ENCODE peak calls at places on chromosomes 13 and 19, in six cellular contexts. P is glutamatergic neuron, A is mucosa of descending colon, R is right lobe of liver, V is fibroblast of pulmonary artery, W is K562. U is an unnamed sample.

GRCh38 chr13:52615817-52616216 is 26.4 kb upstream of the HNRNPA1L2 start:
- DNase-seq in P (no peak), A (no peak), R (no peak), V (no peak), W (peak; percentile 9), U (no peak)

GRCh38 chr19:13260883-13261653 is 110.9 kb downstream of the IER2 start:
- DNase-seq in P (no peak), A (peak; percentile 8), R (no peak), V (peak; percentile 68), W (peak; percentile 65), U (no peak)

GRCh38 chr13:42049454-42049780 is 969 bp downstream of the DGKH start:
- DNase-seq in P (no peak), A (no peak), R (no peak), V (no peak), W (no peak), U (no peak)

GRCh38 chr13:70218618-70219017 is 110.4 kb upstream of the KLHL1 start:
- DNase-seq in P (no peak), A (no peak), R (no peak), V (no peak), W (no peak), U (no peak)

GRCh38 chr19:29537601-29538000 is 11.8 kb downstream of the VSTM2B start:
- DNase-seq in P (no peak), A (no peak), R (peak; percentile 25), V (no peak), W (no peak), U (no peak)

GRCh38 chr13:51093574-51093973 is 17.5 kb downstream of the C13orf42 start:
- DNase-seq in P (no peak), A (no peak), R (no peak), V (no peak), W (no peak), U (no peak)

GRCh38 chr19:8158411-8159074 is 9.2 kb upstream of the FBN3 start:
- DNase-seq in P (no peak), A (peak; percentile 65), R (no peak), V (peak; percentile 91), W (peak; percentile 88), U (peak; percentile 75)

GRCh38 chr13:113398963-113399754 is 35.2 kb upstream of the GRTP1 start:
- DNase-seq in P (no peak), A (no peak), R (peak; percentile 41), V (no peak), W (no peak), U (peak; percentile 29)

GRCh38 chr19:2042485-2043268 is 8.4 kb downstream of the MKNK2 start:
- DNase-seq in P (peak; percentile 18), A (peak; percentile 61), R (peak; percentile 78), V (no peak), W (no peak), U (no peak)

GRCh38 chr19:37692956-37693660 is 26.5 kb downstream of the ZNF607 start:
- DNase-seq in P (no peak), A (no peak), R (no peak), V (no peak), W (peak; percentile 23), U (no peak)

GRCh38 chr19:6108721-6109633 is 1.3 kb downstream of the RFX2 start:
- DNase-seq in P (peak; percentile 28), A (peak; percentile 76), R (no peak), V (peak; percentile 75), W (peak; percentile 73), U (peak; percentile 37)

GRCh38 chr19:38665950-38666661 is 18.7 kb downstream of the ACTN4 start:
- DNase-seq in P (no peak), A (peak; percentile 59), R (no peak), V (peak; percentile 84), W (no peak), U (peak; percentile 91)

GRCh38 chr13:85900521-85900920 is 101.3 kb upstream of the SLITRK6 start:
- DNase-seq in P (no peak), A (no peak), R (no peak), V (no peak), W (no peak), U (no peak)

GRCh38 chr13:85896516-85897450 is 97.6 kb upstream of the SLITRK6 start:
- DNase-seq in P (no peak), A (no peak), R (no peak), V (no peak), W (no peak), U (peak; percentile 29)
- TF ChIP-seq CTCF in P (peak; percentile 40), A (no peak), R (peak; percentile 22), V (no peak), W (no peak), U (peak; percentile 62)

GRCh38 chr19:49570997-49571676 is 9.2 kb downstream of the NOSIP start:
- DNase-seq in P (peak; percentile 47), A (peak; percentile 83), R (no peak), V (no peak), W (peak; percentile 64), U (peak; percentile 67)
- TF ChIP-seq CTCF in P (no peak), A (no peak), R (peak; percentile 41), V (no peak), W (peak; percentile 59), U (peak; percentile 19)

DNA sequence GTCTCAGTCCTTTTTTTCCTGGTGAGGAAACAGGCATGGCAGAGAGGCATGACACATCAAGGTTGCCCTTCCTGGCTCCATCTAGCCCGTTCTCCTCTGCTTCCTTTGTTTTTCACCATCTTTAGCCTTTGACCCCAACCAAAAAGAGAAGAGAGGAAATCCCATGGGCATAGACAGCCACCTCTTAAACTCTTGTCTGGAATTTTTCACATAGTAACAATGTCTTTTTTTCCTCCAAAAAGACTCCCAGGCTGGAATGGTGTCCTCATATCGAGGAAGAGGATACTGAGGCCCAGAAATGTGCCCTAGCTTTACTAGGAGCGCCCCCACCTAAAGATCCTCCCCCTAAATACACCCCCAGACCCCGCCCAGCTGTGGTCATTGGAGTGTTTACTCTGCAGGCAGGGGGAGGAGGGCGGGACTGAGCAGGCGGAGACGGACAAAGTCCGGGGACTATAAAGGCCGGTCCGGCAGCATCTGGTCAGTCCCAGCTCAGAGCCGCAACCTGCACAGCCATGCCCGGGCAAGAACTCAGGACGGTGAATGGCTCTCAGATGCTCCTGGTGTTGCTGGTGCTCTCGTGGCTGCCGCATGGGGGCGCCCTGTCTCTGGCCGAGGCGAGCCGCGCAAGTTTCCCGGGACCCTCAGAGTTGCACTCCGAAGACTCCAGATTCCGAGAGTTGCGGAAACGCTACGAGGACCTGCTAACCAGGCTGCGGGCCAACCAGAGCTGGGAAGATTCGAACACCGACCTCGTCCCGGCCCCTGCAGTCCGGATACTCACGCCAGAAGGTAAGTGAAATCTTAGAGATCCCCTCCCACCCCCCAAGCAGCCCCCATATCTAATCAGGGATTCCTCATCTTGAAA is at the start of gene GDF15:
- DNase-seq in P (peak; percentile 58), A (peak; percentile 97), R (peak; percentile 97), V (peak; percentile 94), W (peak; percentile 98), U (peak; percentile 94)
- TF ChIP-seq CTCF in P (peak; percentile 31), A (peak; percentile 78), R (peak; percentile 72), V (peak; percentile 61), W (peak; percentile 92), U (peak; percentile 90)

GRCh38 chr19:57611113-57611512 is 2.9 kb upstream of the ZNF134 start:
- DNase-seq in P (no peak), A (no peak), R (no peak), V (no peak), W (no peak), U (no peak)

GRCh38 chr19:57615346-57615745 is 1.3 kb downstream of the ZNF134 start:
- DNase-seq in P (no peak), A (no peak), R (no peak), V (no peak), W (no peak), U (no peak)

GRCh38 chr19:57613941-57614743 is at the start of gene ZNF134:
- DNase-seq in P (peak; percentile 94), A (peak; percentile 97), R (peak; percentile 96), V (peak; percentile 92), W (peak; percentile 94), U (peak; percentile 94)
- TF ChIP-seq CTCF in P (no peak), A (no peak), R (no peak), V (peak; percentile 8), W (no peak), U (no peak)

GRCh38 chr19:9961103-9961502 is 24.8 kb upstream of the OLFM2 start:
- DNase-seq in P (no peak), A (no peak), R (no peak), V (no peak), W (no peak), U (no peak)
- TF ChIP-seq CTCF in P (no peak), A (no peak), R (no peak), V (no peak), W (no peak), U (no peak)

GRCh38 chr13:74063533-74064100 is 70.6 kb downstream of the KLF12 start:
- DNase-seq in P (no peak), A (no peak), R (no peak), V (no peak), W (no peak), U (no peak)

GRCh38 chr13:74066937-74067336 is 67.3 kb downstream of the KLF12 start:
- DNase-seq in P (no peak), A (no peak), R (no peak), V (no peak), W (no peak), U (no peak)

GRCh38 chr13:74064805-74065204 is 69.4 kb downstream of the KLF12 start:
- DNase-seq in P (no peak), A (no peak), R (no peak), V (no peak), W (no peak), U (no peak)

GRCh38 chr13:74062933-74063332 is 71.3 kb downstream of the KLF12 start:
- DNase-seq in P (no peak), A (peak; percentile 19), R (no peak), V (peak; percentile 69), W (no peak), U (no peak)

GRCh38 chr13:74061939-74062595 is 72.1 kb downstream of the KLF12 start:
- DNase-seq in P (no peak), A (peak; percentile 29), R (no peak), V (peak; percentile 66), W (no peak), U (no peak)
- TF ChIP-seq CTCF in P (no peak), A (no peak), R (no peak), V (no peak), W (no peak), U (no peak)

GRCh38 chr19:4506449-4507149 is 11.7 kb downstream of the PLIN4 start:
- DNase-seq in P (no peak), A (no peak), R (no peak), V (peak; percentile 53), W (peak; percentile 27), U (no peak)

GRCh38 chr19:4507804-4508203 is 10.5 kb downstream of the PLIN4 start:
- DNase-seq in P (no peak), A (no peak), R (no peak), V (no peak), W (no peak), U (no peak)

GRCh38 chr19:4505570-4506448 is 12.5 kb downstream of the PLIN4 start:
- DNase-seq in P (no peak), A (no peak), R (no peak), V (no peak), W (no peak), U (no peak)

GRCh38 chr19:4508698-4509097 is 9.6 kb downstream of the PLIN4 start:
- DNase-seq in P (no peak), A (no peak), R (no peak), V (no peak), W (no peak), U (no peak)

GRCh38 chr19:4507150-4507452 is 11.2 kb downstream of the PLIN4 start:
- DNase-seq in P (no peak), A (no peak), R (no peak), V (no peak), W (no peak), U (no peak)
- TF ChIP-seq CTCF in P (no peak), A (no peak), R (no peak), V (no peak), W (no peak), U (no peak)

U was measured in H9.